ENCODE peak calls at places on chromosomes 12 and 14, in six cellular contexts. C, F, H, P, D and V are unnamed samples.

GRCh38 chr14:93207468-93208308 is 632 bp downstream of the UBR7 start:
- DNase-seq in C (peak), F (peak), H (peak), P (peak), D (peak), V (peak)

GRCh38 chr12:123113038-123113437 is 37.9 kb downstream of the PITPNM2 start:
- DNase-seq in C (no peak), F (no peak), H (no peak), P (no peak), D (no peak), V (no peak)

GRCh38 chr14:76250345-76250744 is 98.6 kb downstream of the GPATCH2L start:
- DNase-seq in C (no peak), F (no peak), H (no peak), P (no peak), D (no peak), V (no peak)

GRCh38 chr12:48165089-48166031 is 8.0 kb upstream of the ASB8 start:
- DNase-seq in C (peak), F (no peak), H (peak), P (no peak), D (peak), V (peak)

GRCh38 chr12:44159870-44160269 is 324.0 kb downstream of the TMEM117 start:
- DNase-seq in C (no peak), F (no peak), H (no peak), P (no peak), D (no peak), V (no peak)

GRCh38 chr14:22218729-22219128 is 370.3 kb downstream of the DAD1 start:
- DNase-seq in C (no peak), F (no peak), H (no peak), P (no peak), D (no peak), V (no peak)

GRCh38 chr12:109621864-109622485 is 48.4 kb downstream of the MVK start:
- DNase-seq in C (no peak), F (no peak), H (no peak), P (no peak), D (peak), V (no peak)

GRCh38 chr14:88258026-88258425 is 65.0 kb downstream of the KCNK10 start:
- DNase-seq in C (no peak), F (no peak), H (no peak), P (no peak), D (no peak), V (no peak)

GRCh38 chr12:112891093-112892024 is 15.4 kb upstream of the OAS1 start:
- DNase-seq in C (no peak), F (no peak), H (no peak), P (no peak), D (no peak), V (no peak)

GRCh38 chr12:40158592-40159111 is 52.8 kb upstream of the SLC2A13 start:
- DNase-seq in C (no peak), F (peak), H (peak), P (no peak), D (no peak), V (no peak)

GRCh38 chr12:101670007-101670671 is 27.3 kb upstream of the CHPT1 start:
- DNase-seq in C (peak), F (peak), H (peak), P (no peak), D (peak), V (peak)

GRCh38 chr14:24659916-24660570 is 26.1 kb upstream of the GZMB start:
- DNase-seq in C (no peak), F (no peak), H (no peak), P (no peak), D (no peak), V (no peak)

GRCh38 chr12:24928131-24928530 is 20.8 kb downstream of the BCAT1 start:
- DNase-seq in C (no peak), F (no peak), H (no peak), P (no peak), D (peak), V (no peak)

GRCh38 chr14:27881646-27882045 is 884.9 kb upstream of the FOXG1 start:
- DNase-seq in C (no peak), F (no peak), H (no peak), P (no peak), D (peak), V (no peak)

GRCh38 chr12:126747530-126748149 is 1519.3 kb upstream of the TMEM132C start:
- DNase-seq in C (peak), F (peak), H (peak), P (no peak), D (peak), V (no peak)

GRCh38 chr12:77152623-77153193 is 87.3 kb upstream of the E2F7 start:
- DNase-seq in C (peak), F (no peak), H (peak), P (no peak), D (peak), V (peak)

GRCh38 chr12:33771889-33772288 is 250.4 kb upstream of the ALG10 start:
- DNase-seq in C (no peak), F (no peak), H (no peak), P (no peak), D (no peak), V (no peak)

GRCh38 chr14:88327497-88327896 is 4.4 kb upstream of the KCNK10 start:
- DNase-seq in C (no peak), F (no peak), H (no peak), P (no peak), D (no peak), V (no peak)

GRCh38 chr14:86938356-86938755 is 1054.6 kb downstream of the GALC start:
- DNase-seq in C (no peak), F (no peak), H (no peak), P (no peak), D (no peak), V (no peak)

GRCh38 chr14:74349757-74350156 is 1.5 kb downstream of the VRTN start:
- DNase-seq in C (no peak), F (no peak), H (no peak), P (no peak), D (peak), V (no peak)

DNA sequence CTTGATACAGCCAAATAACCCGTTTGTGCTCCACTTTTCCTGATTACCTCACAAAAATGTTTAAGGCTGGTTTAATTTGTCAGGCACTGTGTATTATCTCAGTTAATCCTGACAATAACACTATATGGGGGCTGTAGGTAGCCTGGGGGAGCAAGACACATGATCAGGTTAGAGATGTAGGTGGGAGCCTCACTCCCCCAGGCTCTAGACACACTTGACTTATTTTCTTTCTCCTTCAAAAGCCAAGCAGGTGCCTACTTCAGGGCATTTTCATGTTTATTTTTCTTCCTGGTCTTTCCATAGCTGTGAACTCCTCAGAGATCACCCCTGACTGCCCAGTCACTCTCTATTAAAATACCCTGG is 120.0 kb upstream of the TMCC3 start:
- DNase-seq in C (no peak), F (no peak), H (no peak), P (no peak), D (no peak), V (no peak)
- H3K4me3 ChIP-seq in C (no peak), F (no peak), H (no peak), P (no peak), D (no peak), V (no peak)

GRCh38 chr12:85156569-85156968 is 120.4 kb downstream of the LRRIQ1 start:
- DNase-seq in C (no peak), F (no peak), H (no peak), P (no peak), D (no peak), V (no peak)
- TF ChIP-seq CTCF in C (no peak), F (no peak), H (no peak), P (no peak), D (no peak), V (no peak)

GRCh38 chr14:49598479-49599301 is at the start of gene LRR1:
- DNase-seq in C (peak), F (peak), H (peak), P (peak), D (peak), V (peak)

GRCh38 chr14:49593016-49593415 is 5.7 kb upstream of the LRR1 start:
- DNase-seq in C (peak), F (no peak), H (no peak), P (no peak), D (no peak), V (peak)

GRCh38 chr14:49589387-49589786 is 3.2 kb upstream of the RPS29 start:
- DNase-seq in C (no peak), F (no peak), H (no peak), P (no peak), D (no peak), V (no peak)

GRCh38 chr14:49598182-49598478 is 610 bp upstream of the LRR1 start:
- DNase-seq in C (no peak), F (no peak), H (no peak), P (no peak), D (no peak), V (no peak)

DNA sequence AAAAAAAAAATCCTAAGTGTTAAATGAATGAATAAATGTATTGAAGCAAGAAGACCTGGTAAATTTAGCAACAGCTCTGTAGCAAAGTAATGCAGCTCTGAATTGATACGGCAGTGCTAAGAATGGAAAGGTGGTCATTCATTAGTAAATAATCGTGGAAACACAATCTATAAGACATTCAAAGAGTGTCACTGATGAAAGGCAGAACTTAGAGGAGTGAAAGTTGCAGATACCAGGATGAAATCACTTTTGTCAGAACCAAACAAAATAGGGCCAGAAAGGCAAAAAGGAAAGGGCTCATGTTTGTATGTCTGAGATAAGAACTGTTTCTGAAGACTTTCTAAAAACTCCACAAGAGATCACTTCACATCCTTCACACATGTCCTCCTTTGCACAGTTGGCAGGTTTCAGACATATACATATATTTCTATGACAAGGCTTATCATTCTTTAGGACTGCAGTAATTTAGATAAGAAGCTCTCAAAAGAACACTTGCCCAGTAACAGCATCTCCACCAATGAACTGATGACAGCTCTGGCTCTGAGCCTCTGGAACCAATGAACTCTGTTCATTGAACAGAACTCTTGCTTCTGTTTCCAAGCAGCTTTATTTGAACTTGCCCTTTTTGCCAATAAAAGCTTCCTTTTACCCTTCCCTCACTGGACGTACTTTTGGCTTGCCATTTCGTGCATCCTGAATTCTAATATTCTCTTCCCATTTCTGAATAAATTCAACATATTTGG is 4.2 kb upstream of the LRR1 start:
- DNase-seq in C (peak), F (peak), H (peak), P (no peak), D (no peak), V (peak)
- H3K4me3 ChIP-seq in C (no peak), F (no peak), H (no peak), P (no peak), D (no peak), V (no peak)

GRCh38 chr12:105368047-105368646 is 37.7 kb downstream of the C12orf75 start:
- DNase-seq in C (no peak), F (no peak), H (no peak), P (no peak), D (no peak), V (no peak)

GRCh38 chr12:105363890-105364289 is 33.4 kb downstream of the C12orf75 start:
- DNase-seq in C (no peak), F (no peak), H (no peak), P (no peak), D (no peak), V (no peak)

GRCh38 chr12:105365231-105365630 is 34.7 kb downstream of the C12orf75 start:
- DNase-seq in C (no peak), F (no peak), H (peak), P (no peak), D (no peak), V (no peak)

GRCh38 chr12:105369014-105369413 is 38.5 kb downstream of the C12orf75 start:
- DNase-seq in C (peak), F (no peak), H (peak), P (no peak), D (no peak), V (peak)
- TF ChIP-seq CTCF in C (peak), F (no peak), H (peak), P (no peak), D (no peak), V (no peak)

DNA sequence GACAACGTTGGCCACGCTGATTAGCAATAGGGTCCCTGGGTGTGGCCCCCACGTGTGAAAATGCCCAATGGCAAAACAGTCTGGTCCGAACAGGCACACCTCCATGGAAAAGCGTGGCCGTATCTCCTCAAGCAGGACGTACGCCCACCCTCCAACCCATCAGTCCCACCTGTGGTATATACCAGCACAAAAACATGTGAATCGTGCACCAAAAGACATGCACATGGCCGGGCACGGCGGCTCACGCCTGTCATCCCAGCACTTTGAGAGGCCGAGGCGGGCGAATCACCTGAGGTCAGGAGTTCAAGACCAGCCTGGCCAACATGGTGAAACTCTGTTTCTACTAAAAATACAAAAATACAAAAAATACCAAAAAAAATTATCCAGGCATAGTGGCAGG is 14.9 kb upstream of the SFSWAP start:
- DNase-seq in C (no peak), F (no peak), H (no peak), P (no peak), D (no peak), V (no peak)
- H3K4me3 ChIP-seq in C (no peak), F (no peak), H (no peak), P (no peak), D (no peak), V (no peak)

DNA sequence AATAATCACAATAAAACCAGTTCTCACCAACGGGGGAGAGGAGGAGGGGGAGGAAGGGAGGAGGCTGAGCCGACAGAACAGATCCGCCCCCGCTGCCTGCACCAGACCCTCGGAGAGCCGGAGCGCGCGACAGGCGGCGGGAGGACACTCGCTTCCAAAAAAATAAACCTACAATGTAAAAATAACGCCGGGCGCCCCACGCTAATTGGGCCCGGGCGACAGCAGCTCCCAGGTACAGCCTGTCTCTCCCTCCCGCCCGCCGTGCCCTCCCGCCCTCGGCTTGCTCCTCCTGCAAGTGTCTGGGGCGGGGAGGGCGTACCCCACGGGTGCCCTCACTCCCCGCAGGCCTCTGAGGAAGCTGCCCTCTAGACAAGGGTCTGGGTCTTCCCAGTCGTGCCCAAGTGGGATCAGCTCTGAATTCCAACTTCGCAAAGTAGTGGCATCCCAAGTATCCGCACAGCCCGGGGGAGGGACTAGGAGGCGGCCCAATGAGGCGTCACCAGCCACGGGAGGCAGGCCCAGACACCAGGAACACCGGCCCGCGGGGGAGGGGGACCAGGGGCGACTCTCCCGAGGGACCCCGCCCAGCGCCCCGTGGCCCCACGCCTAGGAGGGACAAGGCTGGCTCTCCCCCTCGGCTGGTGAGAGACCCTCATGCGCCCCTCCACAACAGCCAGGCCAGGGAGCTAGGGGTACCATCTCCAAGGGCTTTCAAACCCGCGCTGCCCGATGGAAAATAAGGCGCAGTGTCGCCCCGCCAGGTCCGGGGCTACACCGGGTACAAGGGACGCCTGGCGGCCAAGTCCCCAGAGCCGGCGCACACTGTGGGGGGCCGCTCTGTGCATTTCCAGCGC is 1.0 kb downstream of the NCOR2 start:
- DNase-seq in C (peak), F (peak), H (peak), P (peak), D (peak), V (peak)
- TF ChIP-seq CTCF in C (no peak), F (no peak), H (no peak), P (no peak), D (peak), V (no peak)

GRCh38 chr14:104968153-104968527 is 10.0 kb downstream of the AHNAK2 start:
- DNase-seq in C (peak), F (peak), H (peak), P (peak), D (peak), V (no peak)
- H3K4me3 ChIP-seq in C (peak), F (no peak), H (peak), P (peak), D (peak), V (peak)

DNA sequence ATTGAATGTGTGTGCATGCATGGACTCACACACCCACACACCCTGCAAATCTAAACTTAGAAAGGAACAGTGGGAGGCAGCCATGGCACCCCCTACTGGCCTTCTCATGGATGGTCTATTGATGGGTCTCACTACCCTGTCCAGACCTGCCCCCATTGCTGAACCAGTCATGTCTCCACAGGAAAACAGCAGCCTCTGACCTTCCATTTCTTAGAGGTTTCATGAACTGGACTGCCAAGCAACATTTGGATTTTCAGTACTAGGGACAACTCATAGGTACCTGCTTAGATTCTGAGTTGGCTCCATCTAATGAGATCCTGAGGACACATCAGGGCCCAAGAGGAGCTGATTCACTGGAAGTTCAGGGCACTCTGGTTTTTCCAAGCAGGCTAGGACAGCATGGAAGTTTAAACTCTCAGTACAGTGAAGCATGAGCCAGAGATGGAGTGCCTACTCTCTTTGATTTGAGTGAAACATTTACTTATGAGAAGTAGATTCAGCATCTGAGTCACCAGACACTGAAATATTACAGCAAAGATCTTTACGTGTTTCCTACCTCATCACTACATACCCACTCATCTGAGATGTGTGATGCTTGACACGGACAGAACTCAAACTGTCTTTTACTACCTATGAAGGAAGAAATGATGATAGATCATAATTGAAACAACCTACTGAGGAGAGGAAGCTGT is 98.9 kb upstream of the PLEKHG7 start:
- DNase-seq in C (no peak), F (no peak), H (peak), P (no peak), D (no peak), V (peak)
- TF ChIP-seq CTCF in C (peak), F (no peak), H (peak), P (no peak), D (no peak), V (no peak)

DNA sequence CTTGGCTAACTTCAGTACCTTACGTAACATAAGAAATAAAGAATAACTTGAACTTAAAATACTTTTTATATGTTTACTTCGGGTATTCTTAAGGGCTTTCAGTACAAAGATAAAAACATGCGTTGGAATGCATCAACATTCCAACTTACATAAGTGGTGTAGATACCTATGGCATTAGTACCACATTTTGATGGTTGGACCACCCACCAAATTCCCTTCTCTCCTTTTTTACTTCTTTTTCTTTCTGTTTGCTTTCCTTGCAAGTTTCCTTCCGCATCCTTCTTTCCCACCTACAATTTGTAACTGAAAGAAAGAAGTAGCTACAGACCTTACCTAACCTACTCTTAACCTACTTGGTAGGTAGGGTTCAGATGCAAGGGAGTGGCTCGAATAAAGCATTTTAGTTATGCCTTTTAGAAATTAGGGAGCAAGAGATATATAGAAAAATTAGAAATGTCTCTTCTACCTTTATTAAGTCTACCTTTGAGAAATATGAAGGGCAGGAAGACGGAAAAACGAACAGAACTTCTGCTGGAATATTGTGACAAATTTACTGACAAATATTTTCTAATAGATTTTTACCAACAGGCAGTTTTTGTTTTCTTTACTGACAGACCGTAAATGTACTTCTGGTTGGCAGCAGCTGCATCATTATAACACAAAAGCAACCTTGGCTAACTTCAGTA is 2.1 kb upstream of the ARHGAP5 start:
- DNase-seq in C (no peak), F (no peak), H (no peak), P (no peak), D (no peak), V (no peak)
- H3K4me3 ChIP-seq in C (peak), F (no peak), H (peak), P (no peak), D (peak), V (peak)